ENCODE peak calls at places on chromosome 13, in nine cellular contexts. Z, M, X, Q, T, Y, V, C and B are unnamed samples.

GRCh38 chr13:103605546-103606326 is 539.5 kb upstream of the SLC10A2 start:
- DNase-seq in C (no peak), V (no peak), X (no peak), M (no peak), Q (no peak), Z (no peak), Y (no peak), T (no peak), B (no peak)

GRCh38 chr13:110018009-110018408 is 231.6 kb upstream of the IRS2 start:
- DNase-seq in M (no peak), X (no peak), T (no peak), C (peak), V (peak), Y (no peak), Q (no peak), Z (no peak), B (no peak)

GRCh38 chr13:109655611-109656010 is 130.8 kb downstream of the IRS2 start:
- DNase-seq in Q (no peak), V (no peak), Z (no peak), C (no peak), X (no peak), T (no peak), Y (no peak), M (no peak), B (no peak)

GRCh38 chr13:20221772-20222171 is 10.3 kb downstream of the GJB6 start:
- DNase-seq in M (no peak), X (no peak), V (no peak), Q (no peak), T (no peak), Y (no peak), C (no peak), Z (no peak), B (peak)

GRCh38 chr13:64540468-64540867 is 2689.7 kb downstream of the PCDH9 start:
- DNase-seq in Q (no peak), V (peak), C (no peak), Y (no peak), T (no peak), X (no peak), M (no peak), Z (no peak), B (no peak)

GRCh38 chr13:106234656-106235055 is 300.8 kb downstream of the EFNB2 start:
- DNase-seq in M (no peak), V (no peak), Q (no peak), C (no peak), T (no peak), Y (no peak), Z (no peak), X (no peak), B (no peak)

GRCh38 chr13:41056996-41057711 is 4.2 kb upstream of the WBP4 start:
- DNase-seq in Y (no peak), Z (no peak), M (no peak), V (no peak), T (no peak), Q (no peak), X (no peak), C (no peak), B (no peak)

GRCh38 chr13:61362522-61362921 is 53.1 kb downstream of the PCDH20 start:
- DNase-seq in Z (no peak), M (no peak), Q (no peak), C (no peak), V (no peak), Y (no peak), X (no peak), T (no peak), B (no peak)

GRCh38 chr13:50732712-50733111 is 110.8 kb downstream of the DLEU7 start:
- DNase-seq in Q (no peak), M (no peak), Y (no peak), X (no peak), V (peak), C (no peak), T (no peak), Z (no peak), B (peak)

GRCh38 chr13:53490732-53491131 is 462.1 kb downstream of the OLFM4 start:
- DNase-seq in Z (no peak), C (no peak), M (no peak), T (no peak), Y (no peak), X (no peak), Q (no peak), V (no peak), B (no peak)

GRCh38 chr13:31096624-31097302 is 64.9 kb downstream of the HSPH1 start:
- DNase-seq in Y (no peak), Z (no peak), V (no peak), Q (no peak), T (no peak), X (no peak), C (peak), M (no peak), B (peak)

GRCh38 chr13:23348270-23349126 is 85.0 kb downstream of the SACS start:
- DNase-seq in Y (no peak), Q (no peak), T (no peak), Z (no peak), C (no peak), X (no peak), V (no peak), M (no peak), B (no peak)

GRCh38 chr13:44335463-44335862 is 38.2 kb upstream of the SERP2 start:
- DNase-seq in V (no peak), Y (no peak), C (no peak), T (no peak), Q (no peak), M (no peak), X (no peak), Z (no peak), B (no peak)

GRCh38 chr13:44715287-44716224 is 139.4 kb upstream of the TSC22D1 start:
- DNase-seq in M (no peak), Y (no peak), C (peak), X (no peak), V (no peak), Q (no peak), Z (no peak), T (no peak), B (peak)

GRCh38 chr13:72185756-72186155 is 318.8 kb upstream of the DACH1 start:
- DNase-seq in C (no peak), T (no peak), V (no peak), Z (no peak), X (no peak), Y (no peak), M (no peak), Q (no peak), B (no peak)

GRCh38 chr13:49620170-49620621 is 8.1 kb upstream of the ARL11 start:
- DNase-seq in X (no peak), Y (peak), T (no peak), Z (no peak), V (no peak), C (no peak), Q (no peak), M (no peak), B (peak)

GRCh38 chr13:40306817-40307216 is 359.6 kb downstream of the FOXO1 start:
- DNase-seq in T (no peak), Z (no peak), Q (no peak), Y (no peak), M (no peak), V (no peak), X (no peak), C (no peak), B (no peak)

GRCh38 chr13:98252931-98253470 is 75.9 kb upstream of the RNF113B start:
- DNase-seq in V (peak), Z (no peak), C (no peak), Y (no peak), X (no peak), T (no peak), Q (no peak), M (no peak), B (peak)

GRCh38 chr13:24159921-24160324 is 597 bp upstream of the SPATA13 start:
- DNase-seq in X (no peak), T (no peak), C (peak), Q (no peak), M (peak), Z (no peak), Y (no peak), V (no peak), B (no peak)

GRCh38 chr13:110641055-110642015 is 26.0 kb downstream of the NAXD start:
- DNase-seq in Z (no peak), T (peak), C (no peak), M (no peak), Q (no peak), Y (no peak), V (peak), X (no peak), B (no peak)

GRCh38 chr13:107994137-107994536 is 221.2 kb downstream of the LIG4 start:
- DNase-seq in C (no peak), M (no peak), V (no peak), X (no peak), T (no peak), Q (no peak), Z (no peak), Y (no peak), B (no peak)

GRCh38 chr13:27794075-27794691 is 1.9 kb downstream of the GSX1 start:
- DNase-seq in V (no peak), Z (no peak), X (no peak), M (no peak), Q (peak), C (no peak), T (no peak), Y (no peak), B (no peak)

GRCh38 chr13:27795718-27796019 is 3.4 kb downstream of the GSX1 start:
- DNase-seq in X (no peak), T (no peak), Z (no peak), V (no peak), Q (no peak), Y (no peak), C (no peak), M (no peak), B (no peak)

GRCh38 chr13:27796544-27797227 is 4.4 kb downstream of the GSX1 start:
- DNase-seq in V (no peak), Z (no peak), M (no peak), Q (no peak), C (no peak), T (no peak), X (no peak), Y (no peak), B (no peak)

GRCh38 chr13:27794921-27795717 is 2.8 kb downstream of the GSX1 start:
- DNase-seq in Q (peak), C (no peak), X (no peak), V (no peak), Y (no peak), Z (no peak), M (no peak), T (no peak), B (no peak)

GRCh38 chr13:27797228-27797624 is 4.9 kb downstream of the GSX1 start:
- DNase-seq in M (peak), Y (no peak), T (no peak), C (peak), V (peak), X (no peak), Q (peak), Z (no peak), B (peak)
- TF ChIP-seq CTCF in M (peak), Y (no peak), T (no peak), C (peak), V (peak), X (peak), Q (no peak), Z (no peak), B (peak)

GRCh38 chr13:93248627-93249047 is 22.0 kb downstream of the GPC6 start:
- DNase-seq in M (peak), C (peak), V (peak), T (no peak), Q (peak), Y (no peak), Z (no peak), X (no peak), B (peak)
- TF ChIP-seq CTCF in M (peak), C (peak), V (no peak), T (no peak), Q (no peak), Y (no peak), Z (no peak), X (peak), B (peak)

GRCh38 chr13:26499209-26499601 is 58.3 kb upstream of the WASF3 start:
- DNase-seq in X (no peak), Q (no peak), Z (no peak), M (no peak), T (no peak), Y (no peak), V (no peak), C (peak), B (no peak)
- TF ChIP-seq CTCF in X (no peak), Q (no peak), Z (no peak), M (no peak), T (no peak), Y (no peak), V (no peak), C (peak), B (no peak)

DNA sequence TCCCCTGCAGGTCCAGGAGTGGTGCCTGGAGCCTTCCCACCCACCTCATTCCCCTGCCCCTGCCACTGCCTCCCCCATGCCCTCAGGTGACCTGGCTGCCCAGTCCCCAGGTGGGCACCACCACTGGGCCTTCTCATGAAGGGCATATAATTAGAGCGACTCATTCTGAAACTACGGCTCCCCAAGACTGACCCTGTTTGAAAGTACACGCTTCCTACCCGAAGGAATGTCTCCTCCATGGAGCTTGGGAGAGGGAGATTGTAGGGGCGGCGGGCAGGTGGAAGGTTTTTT is 52.6 kb downstream of the GPR12 start:
- DNase-seq in T (no peak), Z (no peak), Y (no peak), X (no peak), Q (no peak), C (no peak), V (no peak), M (no peak), B (no peak)
- TF ChIP-seq CTCF in T (no peak), Z (no peak), Y (no peak), X (no peak), Q (no peak), C (peak), V (no peak), M (peak), B (no peak)

DNA sequence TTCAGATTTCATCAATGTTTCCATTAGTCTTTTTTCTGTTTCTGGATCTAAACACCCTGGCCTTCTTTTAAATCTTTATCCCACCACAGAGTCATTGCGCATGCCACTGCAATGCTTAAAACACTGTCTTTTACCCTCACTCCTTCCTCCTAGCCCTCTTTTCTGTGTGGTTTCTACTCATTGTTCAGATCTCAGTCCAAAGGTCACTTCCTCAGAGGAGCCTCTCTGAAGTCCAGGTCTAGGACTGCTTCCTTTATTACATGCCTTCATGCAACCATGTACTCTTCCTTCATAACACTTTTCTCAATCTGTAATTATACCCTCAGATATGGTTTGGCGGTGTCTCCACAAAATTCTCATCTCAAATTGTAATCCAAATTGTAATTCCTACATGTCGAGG is 809.1 kb downstream of the DIAPH3 start:
- DNase-seq in X (no peak), M (no peak), V (no peak), Q (no peak), Z (no peak), T (no peak), C (no peak), Y (no peak), B (no peak)
- TF ChIP-seq CTCF in X (no peak), M (no peak), V (no peak), Q (no peak), Z (no peak), T (no peak), C (no peak), Y (no peak), B (no peak)

GRCh38 chr13:95155093-95155492 is 146.2 kb downstream of the ABCC4 start:
- DNase-seq in C (peak), Y (no peak), T (no peak), X (no peak), Q (no peak), Z (no peak), V (no peak), M (no peak), B (no peak)

GRCh38 chr13:95153647-95154405 is 147.4 kb downstream of the ABCC4 start:
- DNase-seq in T (no peak), V (peak), Z (no peak), X (no peak), C (peak), Q (no peak), M (no peak), Y (no peak), B (peak)

GRCh38 chr13:95154441-95154886 is 146.8 kb downstream of the ABCC4 start:
- DNase-seq in Q (no peak), X (no peak), Z (no peak), V (no peak), C (peak), T (no peak), M (no peak), Y (no peak), B (no peak)

GRCh38 chr13:95155504-95155903 is 145.7 kb downstream of the ABCC4 start:
- DNase-seq in Q (no peak), V (no peak), C (no peak), X (no peak), T (no peak), Y (no peak), Z (no peak), M (no peak), B (no peak)

DNA sequence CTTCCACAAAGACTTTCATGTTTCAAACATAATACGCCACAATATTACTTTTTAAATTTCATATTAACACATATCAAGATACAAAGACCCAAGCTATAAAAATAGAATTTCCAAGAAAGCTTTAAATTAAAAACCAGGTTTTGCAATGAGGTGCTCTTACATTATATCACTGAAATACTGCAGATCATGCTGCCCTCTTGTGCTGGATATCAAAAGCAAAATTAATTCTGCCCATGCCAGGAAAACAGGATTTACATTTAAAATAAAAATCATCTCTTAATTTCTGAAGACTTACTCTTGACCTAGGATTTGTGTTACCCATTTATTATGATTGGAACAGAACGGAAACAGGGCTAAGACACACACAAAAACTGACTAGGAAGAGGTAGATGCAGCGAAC is 145.0 kb downstream of the ABCC4 start:
- DNase-seq in C (peak), T (no peak), M (no peak), Z (no peak), V (peak), Q (no peak), X (no peak), Y (no peak), B (peak)
- TF ChIP-seq CTCF in C (peak), T (no peak), M (peak), Z (no peak), V (peak), Q (no peak), X (peak), Y (peak), B (peak)

DNA sequence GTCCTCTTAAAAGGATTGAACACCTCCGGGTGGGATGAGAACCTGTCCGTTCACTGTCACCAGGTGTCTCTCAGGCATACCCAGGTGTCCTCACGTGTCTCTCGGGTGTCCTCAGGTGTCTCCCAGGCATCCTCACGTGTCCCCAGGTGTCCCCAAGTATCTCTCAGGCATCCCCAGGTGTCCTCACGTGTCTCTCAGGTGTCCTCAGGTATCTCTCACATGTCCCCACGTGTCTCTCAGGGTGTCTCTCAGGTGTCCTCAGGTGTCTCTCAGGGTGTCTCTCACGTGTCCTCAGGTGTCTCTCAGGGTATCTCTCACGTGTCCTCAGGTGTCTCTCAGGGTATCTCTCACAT is 33.8 kb downstream of the ATP4B start:
- DNase-seq in M (no peak), V (no peak), X (no peak), Z (no peak), Q (no peak), T (no peak), Y (no peak), C (no peak), B (no peak)
- TF ChIP-seq CTCF in M (no peak), V (no peak), X (no peak), Z (no peak), Q (no peak), T (no peak), Y (no peak), C (no peak), B (no peak)